ENCODE peak calls at places on chromosomes 7 and 10, in six cellular contexts. One of them, this sample, is unnamed.

GRCh38 chr10:90560331-90560730 is 297.5 kb downstream of the HTR7 start:
- DNase-seq in transverse colon: no peak
- DNase-seq in endodermal cell: no peak
- DNase-seq in right lobe of liver: no peak
- DNase-seq in IMR-90: no peak
- DNase-seq in cardiac muscle cell: no peak
- DNase-seq in this sample: no peak

GRCh38 chr7:106813705-106814305 is 51.3 kb upstream of the PIK3CG start:
- DNase-seq in transverse colon: no peak
- DNase-seq in endodermal cell: no peak
- DNase-seq in right lobe of liver: no peak
- DNase-seq in IMR-90: peak; percentile 50
- DNase-seq in cardiac muscle cell: peak; percentile 12
- DNase-seq in this sample: no peak

GRCh38 chr7:21345361-21345760 is 82.5 kb upstream of the SP4 start:
- DNase-seq in transverse colon: no peak
- DNase-seq in endodermal cell: peak; percentile 55
- DNase-seq in right lobe of liver: no peak
- DNase-seq in IMR-90: no peak
- DNase-seq in cardiac muscle cell: no peak
- DNase-seq in this sample: no peak

GRCh38 chr7:64541438-64542359 is 21.2 kb downstream of the ZNF680 start:
- DNase-seq in transverse colon: no peak
- DNase-seq in endodermal cell: no peak
- DNase-seq in right lobe of liver: no peak
- DNase-seq in IMR-90: peak; percentile 72
- DNase-seq in cardiac muscle cell: peak; percentile 83
- DNase-seq in this sample: no peak

GRCh38 chr7:4745971-4746919 is 29.2 kb upstream of the AP5Z1 start:
- DNase-seq in transverse colon: peak; percentile 59
- DNase-seq in endodermal cell: peak; percentile 64
- DNase-seq in right lobe of liver: no peak
- DNase-seq in IMR-90: peak; percentile 83
- DNase-seq in cardiac muscle cell: peak; percentile 74
- DNase-seq in this sample: no peak

GRCh38 chr7:100687261-100687660 is 6.8 kb downstream of the GIGYF1 start:
- DNase-seq in transverse colon: no peak
- DNase-seq in endodermal cell: no peak
- DNase-seq in right lobe of liver: no peak
- DNase-seq in IMR-90: no peak
- DNase-seq in cardiac muscle cell: no peak
- DNase-seq in this sample: no peak

GRCh38 chr7:158614695-158615094 is 27.1 kb upstream of the PTPRN2 start:
- DNase-seq in transverse colon: no peak
- DNase-seq in endodermal cell: no peak
- DNase-seq in right lobe of liver: no peak
- DNase-seq in IMR-90: peak; percentile 78
- DNase-seq in cardiac muscle cell: peak; percentile 46
- DNase-seq in this sample: no peak

GRCh38 chr10:88792656-88793055 is 9.9 kb upstream of the LIPM start:
- DNase-seq in transverse colon: peak; percentile 10
- DNase-seq in endodermal cell: no peak
- DNase-seq in right lobe of liver: peak; percentile 64
- DNase-seq in IMR-90: peak; percentile 45
- DNase-seq in cardiac muscle cell: peak; percentile 85
- DNase-seq in this sample: peak; percentile 27

GRCh38 chr7:105581066-105581811 is at the start of gene EFCAB10:
- DNase-seq in transverse colon: peak; percentile 60
- DNase-seq in endodermal cell: peak; percentile 99
- DNase-seq in right lobe of liver: peak; percentile 56
- DNase-seq in IMR-90: peak; percentile 38
- DNase-seq in cardiac muscle cell: peak; percentile 62
- DNase-seq in this sample: peak; percentile 62

GRCh38 chr10:86652361-86653202 is 1.8 kb upstream of the OPN4 start:
- DNase-seq in transverse colon: peak; percentile 5
- DNase-seq in endodermal cell: peak; percentile 57
- DNase-seq in right lobe of liver: no peak
- DNase-seq in IMR-90: peak; percentile 21
- DNase-seq in cardiac muscle cell: peak; percentile 31
- DNase-seq in this sample: peak; percentile 45

GRCh38 chr7:5396999-5397656 is 26.5 kb downstream of the TNRC18 start:
- DNase-seq in transverse colon: peak; percentile 92
- DNase-seq in endodermal cell: no peak
- DNase-seq in right lobe of liver: peak; percentile 95
- DNase-seq in IMR-90: peak; percentile 89
- DNase-seq in cardiac muscle cell: peak; percentile 96
- DNase-seq in this sample: peak; percentile 97

GRCh38 chr10:11986593-11987216 is 55.9 kb downstream of the UPF2 start:
- DNase-seq in transverse colon: peak; percentile 84
- DNase-seq in endodermal cell: peak; percentile 94
- DNase-seq in right lobe of liver: peak; percentile 82
- DNase-seq in IMR-90: peak; percentile 84
- DNase-seq in cardiac muscle cell: peak; percentile 90
- DNase-seq in this sample: peak; percentile 73

GRCh38 chr7:117077658-117078057 is 124.4 kb downstream of the ST7 start:
- DNase-seq in transverse colon: no peak
- DNase-seq in endodermal cell: no peak
- DNase-seq in right lobe of liver: no peak
- DNase-seq in IMR-90: no peak
- DNase-seq in cardiac muscle cell: no peak
- DNase-seq in this sample: peak; percentile 13

GRCh38 chr7:157612664-157613561 is 276.1 kb downstream of the DNAJB6 start:
- DNase-seq in transverse colon: peak; percentile 43
- DNase-seq in endodermal cell: peak; percentile 85
- DNase-seq in right lobe of liver: peak; percentile 42
- DNase-seq in IMR-90: no peak
- DNase-seq in cardiac muscle cell: peak; percentile 13
- DNase-seq in this sample: no peak

GRCh38 chr10:124127965-124128810 is 34.8 kb upstream of the CHST15 start:
- DNase-seq in transverse colon: no peak
- DNase-seq in endodermal cell: no peak
- DNase-seq in right lobe of liver: no peak
- DNase-seq in IMR-90: no peak
- DNase-seq in cardiac muscle cell: no peak
- DNase-seq in this sample: no peak

GRCh38 chr7:13949450-13949849 is 40.0 kb downstream of the ETV1 start:
- DNase-seq in transverse colon: peak; percentile 33
- DNase-seq in endodermal cell: no peak
- DNase-seq in right lobe of liver: no peak
- DNase-seq in IMR-90: no peak
- DNase-seq in cardiac muscle cell: no peak
- DNase-seq in this sample: no peak

GRCh38 chr7:129611246-129612111 is at the start of gene NRF1:
- DNase-seq in transverse colon: peak; percentile 91
- DNase-seq in endodermal cell: peak; percentile 94
- DNase-seq in right lobe of liver: peak; percentile 92
- DNase-seq in IMR-90: peak; percentile 89
- DNase-seq in cardiac muscle cell: peak; percentile 96
- DNase-seq in this sample: peak; percentile 94

GRCh38 chr7:98995111-98995510 is 116.8 kb downstream of the TRRAP start:
- DNase-seq in transverse colon: no peak
- DNase-seq in endodermal cell: no peak
- DNase-seq in right lobe of liver: no peak
- DNase-seq in IMR-90: no peak
- DNase-seq in cardiac muscle cell: no peak
- DNase-seq in this sample: no peak

GRCh38 chr10:131824371-131825149 is 76.2 kb upstream of the PPP2R2D start:
- DNase-seq in transverse colon: no peak
- DNase-seq in endodermal cell: peak; percentile 78
- DNase-seq in right lobe of liver: peak; percentile 55
- DNase-seq in IMR-90: no peak
- DNase-seq in cardiac muscle cell: no peak
- DNase-seq in this sample: no peak

GRCh38 chr10:22652988-22653431 is 61.4 kb downstream of the PIP4K2A start:
- DNase-seq in transverse colon: no peak
- DNase-seq in endodermal cell: no peak
- DNase-seq in right lobe of liver: no peak
- DNase-seq in IMR-90: no peak
- DNase-seq in cardiac muscle cell: no peak
- DNase-seq in this sample: no peak

GRCh38 chr10:84176351-84176750 is 2.8 kb downstream of the GPR15LG start:
- DNase-seq in transverse colon: no peak
- DNase-seq in endodermal cell: no peak
- DNase-seq in right lobe of liver: no peak
- DNase-seq in IMR-90: no peak
- DNase-seq in cardiac muscle cell: no peak
- DNase-seq in this sample: no peak

GRCh38 chr10:96719850-96720421 is 378 bp downstream of the PIK3AP1 start:
- DNase-seq in transverse colon: peak; percentile 83
- DNase-seq in endodermal cell: peak; percentile 94
- DNase-seq in right lobe of liver: peak; percentile 83
- DNase-seq in IMR-90: no peak
- DNase-seq in cardiac muscle cell: peak; percentile 6
- DNase-seq in this sample: no peak
- TF ChIP-seq CTCF in transverse colon: peak; percentile 34
- TF ChIP-seq CTCF in endodermal cell: peak; percentile 82
- TF ChIP-seq CTCF in right lobe of liver: peak; percentile 66
- TF ChIP-seq CTCF in IMR-90: peak; percentile 38
- TF ChIP-seq CTCF in cardiac muscle cell: peak; percentile 38
- TF ChIP-seq CTCF in this sample: no peak

GRCh38 chr10:113177163-113177935 is 227.3 kb downstream of the TCF7L2 start:
- DNase-seq in transverse colon: no peak
- DNase-seq in endodermal cell: peak; percentile 49
- DNase-seq in right lobe of liver: no peak
- DNase-seq in IMR-90: no peak
- DNase-seq in cardiac muscle cell: peak; percentile 22
- DNase-seq in this sample: no peak
- H3K27ac ChIP-seq in transverse colon: no peak overlapping the region
- H3K27ac ChIP-seq in endodermal cell: no peak overlapping the region
- H3K27ac ChIP-seq in right lobe of liver: no peak overlapping the region
- H3K27ac ChIP-seq in IMR-90: no peak overlapping the region
- H3K27ac ChIP-seq in cardiac muscle cell: no peak overlapping the region
- H3K27ac ChIP-seq in this sample: no peak overlapping the region

DNA sequence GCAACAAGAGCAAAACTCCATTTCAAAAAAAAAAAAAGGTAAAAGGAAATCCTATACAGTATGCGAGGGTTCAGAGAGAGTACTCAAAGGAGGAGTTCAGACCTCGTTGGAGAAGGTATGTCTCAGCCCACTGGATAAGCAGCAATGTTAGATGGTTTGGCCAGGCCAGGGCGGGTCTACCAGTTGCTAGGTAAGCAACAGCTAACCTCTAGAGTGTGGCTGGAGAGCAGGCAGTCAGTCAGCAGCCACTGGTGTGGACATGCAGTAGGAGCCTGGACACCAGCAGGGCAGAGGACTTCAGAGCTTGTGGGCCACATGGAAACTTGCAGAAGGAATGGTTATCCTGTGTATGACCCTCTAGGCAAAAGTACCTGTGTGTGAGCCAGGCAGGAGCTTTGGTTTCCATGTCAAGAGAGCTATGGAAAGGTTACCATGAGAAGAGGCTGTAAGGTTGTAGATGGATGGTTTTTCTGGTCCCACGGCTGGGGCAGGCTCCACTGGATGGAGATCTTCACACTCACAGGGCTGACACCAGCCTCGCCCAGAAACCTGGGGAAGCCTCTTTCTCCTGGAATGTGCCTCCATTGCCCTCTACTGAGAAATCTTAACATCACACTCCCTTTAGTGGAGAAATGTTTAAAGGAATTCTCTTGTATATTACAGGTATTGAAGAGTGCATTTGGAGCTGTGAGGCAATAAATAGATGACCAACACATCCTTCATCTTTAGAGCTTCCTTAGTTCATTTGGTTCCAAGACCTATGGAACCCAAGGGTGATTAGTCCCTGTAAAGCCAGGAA is 63.6 kb downstream of the CCDC186 start:
- DNase-seq in transverse colon: no peak
- DNase-seq in endodermal cell: peak; percentile 69
- DNase-seq in right lobe of liver: no peak
- DNase-seq in IMR-90: no peak
- DNase-seq in cardiac muscle cell: no peak
- DNase-seq in this sample: no peak
- TF ChIP-seq CTCF in transverse colon: peak; percentile 7
- TF ChIP-seq CTCF in endodermal cell: peak; percentile 75
- TF ChIP-seq CTCF in right lobe of liver: no peak
- TF ChIP-seq CTCF in IMR-90: peak; percentile 34
- TF ChIP-seq CTCF in cardiac muscle cell: peak; percentile 18
- TF ChIP-seq CTCF in this sample: peak; percentile 64

DNA sequence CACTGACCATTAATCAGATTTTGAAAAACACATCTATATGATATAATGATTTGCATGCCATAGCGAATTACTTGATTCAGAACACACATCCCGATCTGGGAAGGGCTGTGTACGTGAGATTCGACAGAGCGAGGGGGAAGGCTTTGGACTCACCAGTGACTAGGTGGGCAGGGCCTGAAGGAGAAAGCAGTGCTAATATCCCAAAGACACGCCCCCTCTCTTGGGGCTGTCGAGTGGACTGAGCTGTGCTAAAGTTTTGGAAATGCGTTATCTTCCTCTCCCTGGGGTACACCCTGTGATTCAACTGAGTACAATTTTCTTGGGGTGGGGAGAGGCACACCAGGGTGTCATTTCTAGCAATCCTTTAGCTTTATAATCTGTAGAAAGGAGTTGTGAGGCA is 1.8 kb downstream of the LRRC17 start:
- DNase-seq in transverse colon: no peak
- DNase-seq in endodermal cell: peak; percentile 67
- DNase-seq in right lobe of liver: no peak
- DNase-seq in IMR-90: peak; percentile 93
- DNase-seq in cardiac muscle cell: peak; percentile 95
- DNase-seq in this sample: no peak
- H3K27ac ChIP-seq in transverse colon: no peak overlapping the region
- H3K27ac ChIP-seq in endodermal cell: no peak overlapping the region
- H3K27ac ChIP-seq in right lobe of liver: no peak overlapping the region
- H3K27ac ChIP-seq in IMR-90: peak overlapping the region; percentile 80
- H3K27ac ChIP-seq in cardiac muscle cell: no peak overlapping the region
- H3K27ac ChIP-seq in this sample: no peak overlapping the region

GRCh38 chr10:93702278-93703001 is at the start of gene FRA10AC1:
- DNase-seq in transverse colon: peak; percentile 93
- DNase-seq in endodermal cell: peak; percentile 98
- DNase-seq in right lobe of liver: peak; percentile 91
- DNase-seq in IMR-90: peak; percentile 92
- DNase-seq in cardiac muscle cell: peak; percentile 94
- DNase-seq in this sample: peak; percentile 82

GRCh38 chr10:93701903-93702277 is 502 bp downstream of the FRA10AC1 start:
- DNase-seq in transverse colon: no peak
- DNase-seq in endodermal cell: peak; percentile 54
- DNase-seq in right lobe of liver: no peak
- DNase-seq in IMR-90: peak; percentile 55
- DNase-seq in cardiac muscle cell: peak; percentile 53
- DNase-seq in this sample: no peak

GRCh38 chr10:93695720-93696119 is 6.7 kb downstream of the FRA10AC1 start:
- DNase-seq in transverse colon: no peak
- DNase-seq in endodermal cell: no peak
- DNase-seq in right lobe of liver: no peak
- DNase-seq in IMR-90: no peak
- DNase-seq in cardiac muscle cell: no peak
- DNase-seq in this sample: no peak

GRCh38 chr10:93703066-93703465 is 674 bp upstream of the FRA10AC1 start:
- DNase-seq in transverse colon: no peak
- DNase-seq in endodermal cell: no peak
- DNase-seq in right lobe of liver: no peak
- DNase-seq in IMR-90: peak; percentile 2
- DNase-seq in cardiac muscle cell: peak; percentile 12
- DNase-seq in this sample: no peak

DNA sequence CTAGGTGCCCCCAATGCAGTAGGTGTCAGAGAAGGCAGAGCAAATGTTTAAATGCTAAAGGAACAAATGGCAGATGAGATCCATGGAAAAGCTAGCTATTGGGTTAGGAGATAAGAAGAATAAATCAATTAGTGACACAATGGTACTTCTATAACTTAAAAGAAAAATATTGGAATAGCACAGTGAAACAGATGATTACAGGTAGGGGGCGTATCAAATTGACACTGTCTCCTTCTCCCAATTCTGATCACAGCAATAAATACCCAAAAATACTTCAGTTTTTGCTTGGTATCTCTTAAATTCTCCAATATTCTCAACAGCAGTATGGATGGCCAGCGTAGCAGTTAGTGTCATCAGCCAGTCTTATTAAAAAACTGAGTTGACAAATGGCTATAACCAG is 5.2 kb downstream of the FRA10AC1 start:
- DNase-seq in transverse colon: no peak
- DNase-seq in endodermal cell: no peak
- DNase-seq in right lobe of liver: no peak
- DNase-seq in IMR-90: no peak
- DNase-seq in cardiac muscle cell: no peak
- DNase-seq in this sample: no peak
- TF ChIP-seq CTCF in transverse colon: no peak
- TF ChIP-seq CTCF in endodermal cell: peak; percentile 54
- TF ChIP-seq CTCF in right lobe of liver: no peak
- TF ChIP-seq CTCF in IMR-90: no peak
- TF ChIP-seq CTCF in cardiac muscle cell: no peak
- TF ChIP-seq CTCF in this sample: peak; percentile 39

This sample was measured in PC-9.